ENCODE peak calls at places on chromosomes 5 and 9, in four cellular contexts. U, G, Y and S are unnamed samples.

GRCh38 chr9:90967171-90967570 is 165.6 kb downstream of the SYK start:
- DNase-seq in U (no peak), Y (no peak), G (no peak), S (no peak)

GRCh38 chr9:136054798-136055714 is 40.0 kb downstream of the NACC2 start:
- DNase-seq in G (no peak), U (no peak), Y (no peak), S (no peak)

GRCh38 chr5:32172908-32173393 is 1.2 kb downstream of the GOLPH3 start:
- DNase-seq in G (no peak), Y (no peak), U (no peak), S (no peak)

GRCh38 chr5:39117401-39117800 is 43.2 kb upstream of the RICTOR start:
- DNase-seq in G (peak; percentile 66), Y (no peak), U (no peak), S (peak; percentile 32)

GRCh38 chr9:101791938-101792337 is 53.5 kb upstream of the GRIN3A start:
- DNase-seq in G (no peak), U (no peak), Y (no peak), S (no peak)

GRCh38 chr9:137007060-137007815 is 10.9 kb upstream of the CLIC3 start:
- DNase-seq in U (no peak), G (no peak), Y (no peak), S (no peak)

GRCh38 chr5:855771-856530 is 5.2 kb upstream of the ZDHHC11 start:
- DNase-seq in G (no peak), Y (no peak), U (no peak), S (no peak)

GRCh38 chr9:33233659-33234335 is 6.2 kb upstream of the SPINK4 start:
- DNase-seq in G (peak; percentile 96), U (no peak), Y (no peak), S (peak; percentile 90)

GRCh38 chr9:86909388-86909787 is 37.9 kb downstream of the GAS1 start:
- DNase-seq in Y (no peak), G (peak; percentile 75), U (no peak), S (no peak)

GRCh38 chr9:109507421-109507838 is 9.3 kb upstream of the PTPN3 start:
- DNase-seq in Y (no peak), U (no peak), G (peak; percentile 85), S (peak; percentile 77)